ENCODE peak calls at places on chromosomes 4 and X, in five cellular contexts. B, I, X, Z and Y are unnamed samples.

GRCh38 chr4:76699911-76700310 is 198.0 kb downstream of the SOWAHB start:
- DNase-seq in X (no peak), B (no peak), I (no peak), Z (no peak), Y (no peak)

GRCh38 chr4:29581469-29581868 is 1138.7 kb upstream of the PCDH7 start:
- DNase-seq in B (no peak), Z (no peak), X (no peak), I (no peak), Y (no peak)

GRCh38 chr4:131499139-131499873 is 1649.8 kb upstream of the PCDH10 start:
- DNase-seq in B (no peak), Z (no peak), I (no peak), X (no peak), Y (no peak)

GRCh38 chr4:95417531-95417930 is 131.2 kb downstream of the UNC5C start:
- DNase-seq in Z (no peak), X (no peak), I (no peak), B (no peak), Y (no peak)

GRCh38 chr4:10640535-10641159 is 43.9 kb downstream of the CLNK start:
- DNase-seq in X (no peak), Z (no peak), I (no peak), B (no peak), Y (no peak)

GRCh38 chr4:185215261-185215660 is 5.9 kb downstream of the SNX25 start:
- DNase-seq in X (no peak), Z (no peak), B (no peak), I (no peak), Y (no peak)

GRCh38 chr4:183599690-183600089 is 59.3 kb downstream of the RWDD4 start:
- DNase-seq in I (no peak), X (no peak), B (no peak), Z (no peak), Y (no peak)

GRCh38 chr4:101039367-101039766 is 308.0 kb downstream of the PPP3CA start:
- DNase-seq in I (no peak), X (no peak), B (peak; percentile 91), Z (no peak), Y (no peak)

GRCh38 chr4:148216866-148217814 is 225.1 kb downstream of the NR3C2 start:
- DNase-seq in X (no peak), Z (no peak), I (no peak), B (no peak), Y (no peak)

GRCh38 chrX:118536687-118537461 is 41.3 kb downstream of the DOCK11 start:
- DNase-seq in X (no peak), B (no peak), Z (no peak), I (peak; percentile 39), Y (no peak)

GRCh38 chr4:110085131-110085530 is 113.3 kb downstream of the ELOVL6 start:
- DNase-seq in X (no peak), B (no peak), I (no peak), Z (peak; percentile 90), Y (peak; percentile 14)

GRCh38 chrX:54633641-54634040 is 103.6 kb downstream of the GNL3L start:
- DNase-seq in B (no peak), X (no peak), Z (no peak), I (no peak), Y (no peak)

GRCh38 chr4:174278467-174278866 is 5.0 kb downstream of the FBXO8 start:
- DNase-seq in X (no peak), I (no peak), Z (no peak), B (no peak), Y (no peak)

GRCh38 chr4:117135634-117136354 is 50.4 kb upstream of the TRAM1L1 start:
- DNase-seq in Z (no peak), X (no peak), I (no peak), B (no peak), Y (no peak)

GRCh38 chr4:123809864-123810263 is 413.3 kb downstream of the SPRY1 start:
- DNase-seq in Z (no peak), I (no peak), X (no peak), B (no peak), Y (no peak)

GRCh38 chrX:24561121-24561520 is 86.0 kb downstream of the PCYT1B start:
- DNase-seq in Z (no peak), X (no peak), B (peak; percentile 6), I (no peak), Y (no peak)

GRCh38 chrX:110346681-110347080 is 12.0 kb upstream of the RTL9 start:
- DNase-seq in Z (no peak), I (no peak), X (no peak), B (no peak), Y (no peak)

GRCh38 chr4:169164669-169165415 is 105.9 kb downstream of the SH3RF1 start:
- DNase-seq in I (no peak), Z (no peak), X (no peak), B (no peak), Y (no peak)

GRCh38 chr4:168514249-168514852 is 17.5 kb downstream of the PALLD start:
- DNase-seq in B (no peak), Z (no peak), X (no peak), I (no peak), Y (no peak)

GRCh38 chr4:135383889-135384288 is 1182.3 kb upstream of the PABPC4L start:
- DNase-seq in I (no peak), Z (no peak), B (no peak), X (no peak), Y (no peak)

GRCh38 chr4:4419896-4420295 is 33.0 kb downstream of the NSG1 start:
- DNase-seq in Z (no peak), I (no peak), B (no peak), X (no peak), Y (no peak)

GRCh38 chr4:184275766-184276165 is 58.1 kb upstream of the ENPP6 start:
- DNase-seq in I (no peak), B (no peak), Z (no peak), X (no peak), Y (no peak)

GRCh38 chr4:98166025-98166730 is 22.9 kb upstream of the STPG2 start:
- DNase-seq in B (peak; percentile 41), X (peak; percentile 72), Z (no peak), I (no peak), Y (no peak)

GRCh38 chrX:6005856-6006255 is 222.8 kb downstream of the NLGN4X start:
- DNase-seq in Z (no peak), B (no peak), I (no peak), X (no peak), Y (no peak)

GRCh38 chr4:11497212-11497806 is 68.6 kb upstream of the HS3ST1 start:
- DNase-seq in X (no peak), I (no peak), B (no peak), Z (no peak), Y (no peak)